ENCODE peak calls at places on chromosomes 16 and 17, in five cellular contexts. N is mesendoderm; H is transverse colon; L is dorsolateral prefrontal cortex; V is CD8-positive, alpha-beta memory T cell. T is an unnamed sample.
A peak's percentile ranks its signal among the peaks of the same experiment; 100 is the strongest.

GRCh38 chr16:87765473-87765775 is 362 bp downstream of the KLHDC4 start:
- DNase-seq in L (no peak), V (no peak), H (peak; percentile 15), N (peak; percentile 34), T (no peak)

GRCh38 chr17:17714261-17714866 is 33.1 kb downstream of the RAI1 start:
- DNase-seq in L (no peak), N (no peak), V (no peak), H (no peak), T (no peak)

GRCh38 chr17:28534740-28535375 is 17.6 kb downstream of the UNC119 start:
- DNase-seq in H (no peak), L (no peak), N (no peak), V (no peak), T (no peak)

GRCh38 chr16:59470556-59470955 is 736.4 kb upstream of the GOT2 start:
- DNase-seq in H (no peak), N (no peak), L (no peak), V (no peak), T (no peak)

GRCh38 chr16:11138769-11139623 is 117.0 kb downstream of the SOCS1 start:
- DNase-seq in N (peak; percentile 91), H (no peak), L (no peak), V (no peak), T (no peak)

GRCh38 chr17:45284176-45285140 is 22.6 kb upstream of the SPATA32 start:
- DNase-seq in N (peak; percentile 28), H (no peak), V (no peak), L (no peak), T (peak; percentile 85)

GRCh38 chr17:1871743-1872142 is 41.9 kb downstream of the RPA1 start:
- DNase-seq in V (peak; percentile 52), N (peak; percentile 13), L (no peak), H (no peak), T (no peak)

GRCh38 chr17:78458739-78459335 is 80.4 kb downstream of the PGS1 start:
- DNase-seq in N (no peak), H (no peak), V (no peak), L (peak; percentile 99), T (no peak)

GRCh38 chr16:79865918-79866317 is 265.4 kb upstream of the MAF start:
- DNase-seq in H (no peak), N (no peak), V (no peak), L (no peak), T (no peak)

GRCh38 chr17:69061901-69062556 is 1.3 kb upstream of the ABCA9 start:
- DNase-seq in L (no peak), V (no peak), H (no peak), N (no peak), T (no peak)

GRCh38 chr17:37490022-37490587 is 414 bp downstream of the DUSP14 start:
- DNase-seq in L (peak; percentile 46), V (peak; percentile 69), N (peak; percentile 83), H (peak; percentile 61), T (peak; percentile 81)

GRCh38 chr16:25135239-25135878 is 23.8 kb downstream of the LCMT1 start:
- DNase-seq in V (no peak), L (no peak), H (peak; percentile 36), N (no peak), T (no peak)

GRCh38 chr16:50466170-50466569 is 82.0 kb upstream of the NKD1 start:
- DNase-seq in N (no peak), V (no peak), H (no peak), L (no peak), T (no peak)

GRCh38 chr17:17149520-17150449 is 56.3 kb downstream of the PLD6 start:
- DNase-seq in N (no peak), H (no peak), V (no peak), L (no peak), T (no peak)

GRCh38 chr17:82112866-82113390 is 14.9 kb upstream of the FASN start:
- DNase-seq in N (no peak), L (no peak), V (no peak), H (no peak), T (no peak)
- H3K27ac ChIP-seq in N (no peak overlapping the region), L (no peak overlapping the region), V (no peak overlapping the region), H (no peak overlapping the region), T (no peak overlapping the region)

DNA sequence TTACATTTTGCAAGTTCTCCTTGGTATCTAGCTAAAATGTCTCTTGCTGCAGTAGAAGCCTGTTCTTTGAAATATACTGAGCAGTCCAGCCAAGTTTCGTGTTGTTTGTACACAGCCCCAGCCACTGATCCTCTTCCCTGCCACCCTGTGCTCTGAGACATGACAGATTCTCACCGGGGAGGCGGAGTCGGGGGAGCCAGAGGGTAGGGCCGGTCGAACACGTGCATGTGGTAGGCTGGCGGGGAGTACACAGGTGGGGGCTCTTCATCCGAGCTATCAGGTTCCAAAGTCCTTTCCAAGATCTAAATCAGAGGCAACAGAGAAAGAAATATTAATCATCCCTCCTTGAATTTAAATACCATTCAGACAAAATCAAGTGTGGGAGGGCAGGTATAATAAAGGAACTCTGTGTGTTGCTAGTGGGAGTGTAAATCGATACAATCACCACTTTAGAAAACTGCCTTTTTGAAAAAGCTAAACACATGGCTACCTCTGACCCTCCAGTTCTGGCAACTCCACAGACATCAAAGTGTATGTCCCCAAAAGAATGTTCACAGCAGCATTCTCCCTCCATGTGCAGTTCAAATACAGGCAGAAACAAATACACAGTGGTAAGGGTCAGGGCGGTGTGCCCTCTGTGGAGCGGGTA is 29.7 kb upstream of the MRPS23 start:
- DNase-seq in V (no peak), N (no peak), L (no peak), H (no peak), T (no peak)
- H3K27ac ChIP-seq in V (no peak overlapping the region), N (peak overlapping the region; percentile 46), L (no peak overlapping the region), H (peak overlapping the region; percentile 80), T (peak overlapping the region; percentile 94)

GRCh38 chr16:89120921-89121351 is 27.3 kb downstream of the ACSF3 start:
- DNase-seq in N (no peak), H (no peak), V (no peak), L (no peak), T (no peak)
- H3K27ac ChIP-seq in N (no peak overlapping the region), H (no peak overlapping the region), V (no peak overlapping the region), L (no peak overlapping the region), T (no peak overlapping the region)

DNA sequence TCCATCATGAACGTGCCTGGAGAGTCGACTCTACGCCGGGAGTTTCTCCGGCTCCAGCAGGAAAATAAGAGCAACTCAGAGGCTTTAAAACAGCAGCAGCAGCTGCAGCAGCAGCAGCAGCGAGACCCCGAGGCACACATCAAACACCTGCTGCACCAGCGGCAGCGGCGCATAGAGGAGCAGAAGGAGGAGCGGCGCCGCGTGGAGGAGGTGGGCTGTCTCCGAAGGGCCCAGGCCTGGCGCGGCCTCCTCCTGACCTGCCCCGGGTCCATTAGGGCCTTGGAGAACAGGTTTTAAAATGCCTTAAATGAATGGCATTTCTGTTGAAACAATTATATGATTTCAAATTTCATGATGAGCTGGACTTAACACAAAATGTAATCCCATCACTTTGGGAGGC is 11.8 kb upstream of the C17orf107 start:
- DNase-seq in N (no peak), V (no peak), L (no peak), H (no peak), T (no peak)
- H3K27ac ChIP-seq in N (no peak overlapping the region), V (no peak overlapping the region), L (no peak overlapping the region), H (no peak overlapping the region), T (no peak overlapping the region)

DNA sequence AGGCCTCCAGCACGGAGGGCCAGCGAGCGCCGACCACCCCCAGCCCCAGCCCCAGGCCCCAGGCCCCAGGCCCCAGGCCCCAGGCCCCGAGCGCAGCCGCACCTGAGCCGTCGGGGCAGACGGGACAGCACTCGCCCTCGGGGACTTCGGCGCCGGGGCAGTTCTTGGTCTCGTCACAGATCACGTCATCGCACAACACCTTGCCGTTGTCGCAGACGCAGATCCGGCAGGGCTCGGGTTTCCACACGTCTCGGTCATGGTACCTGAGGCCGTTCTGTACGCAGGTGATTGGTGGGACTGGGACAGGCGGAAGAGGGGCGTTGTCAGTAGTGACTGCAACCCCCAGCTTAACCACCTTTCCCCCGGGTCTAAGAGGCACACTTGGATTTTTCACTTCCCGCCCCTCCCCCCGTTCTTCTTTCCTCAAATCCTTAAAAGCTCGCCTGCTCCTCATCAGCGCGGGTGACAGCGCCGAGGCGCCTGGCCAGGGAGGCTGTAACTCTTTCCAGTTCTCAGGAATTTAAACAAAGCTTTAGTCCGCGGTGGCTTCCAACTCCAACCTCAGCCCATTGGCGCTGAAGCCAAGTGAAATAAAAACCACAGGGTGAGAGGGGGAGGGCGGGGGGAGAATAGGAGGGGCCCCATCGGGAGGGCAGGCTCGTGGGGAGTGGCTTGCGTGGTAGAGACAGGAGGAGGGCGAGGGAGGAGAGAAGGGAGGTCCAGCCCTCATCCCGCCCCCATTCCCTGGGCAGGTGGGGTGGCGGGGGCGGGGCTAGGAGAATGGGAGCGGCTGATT is 1.6 kb downstream of the COL1A1 start:
- DNase-seq in N (peak; percentile 95), V (peak; percentile 77), L (peak; percentile 39), H (peak; percentile 91), T (peak; percentile 99)
- H3K27ac ChIP-seq in N (no peak overlapping the region), V (no peak overlapping the region), L (peak overlapping the region; percentile 69), H (peak overlapping the region; percentile 95), T (peak overlapping the region; percentile 94)

GRCh38 chr16:67926181-67926742 is 5.4 kb downstream of the CTRL start:
- DNase-seq in N (peak; percentile 36), V (no peak), H (no peak), L (peak; percentile 64), T (no peak)

GRCh38 chr16:67930191-67930590 is 1.5 kb downstream of the CTRL start:
- DNase-seq in L (no peak), V (no peak), N (no peak), H (no peak), T (peak; percentile 61)

GRCh38 chr16:67928561-67929364 is 2.9 kb downstream of the CTRL start:
- DNase-seq in V (peak; percentile 60), H (peak; percentile 75), L (peak; percentile 81), N (peak; percentile 72), T (peak; percentile 84)

GRCh38 chr16:67928147-67928546 is 3.5 kb downstream of the CTRL start:
- DNase-seq in N (no peak), V (no peak), L (no peak), H (no peak), T (no peak)

GRCh38 chr16:67927131-67927941 is 4.3 kb downstream of the CTRL start:
- DNase-seq in L (no peak), N (no peak), V (no peak), H (no peak), T (no peak)
- H3K27ac ChIP-seq in L (peak overlapping the region; percentile 91), N (no peak overlapping the region), V (no peak overlapping the region), H (no peak overlapping the region), T (no peak overlapping the region)

T was measured in sigmoid colon.